ENCODE peak calls at places on chromosomes 1 and 21, in six cellular contexts. One of them, this sample, is unnamed.

GRCh38 chr1:221979461-221980032 is 237.7 kb upstream of the DUSP10 start:
- DNase-seq in RWPE1: peak
- DNase-seq in colonic mucosa: no peak
- DNase-seq in AG20443: no peak
- DNase-seq in activated effector memory CD4-positive, alpha-beta T cell treated with Interleukin-2 at 50 U/mL for 16 hours: no peak
- DNase-seq in dermis blood vessel endothelial cell: no peak
- DNase-seq in this sample: peak

GRCh38 chr1:200805719-200806118 is 67.0 kb downstream of the CAMSAP2 start:
- DNase-seq in dermis blood vessel endothelial cell: no peak
- DNase-seq in colonic mucosa: no peak
- DNase-seq in RWPE1: no peak
- DNase-seq in activated effector memory CD4-positive, alpha-beta T cell treated with Interleukin-2 at 50 U/mL for 16 hours: no peak
- DNase-seq in AG20443: no peak
- DNase-seq in this sample: no peak

GRCh38 chr21:16942703-16943102 is 570.1 kb upstream of the CXADR start:
- DNase-seq in AG20443: no peak
- DNase-seq in colonic mucosa: no peak
- DNase-seq in dermis blood vessel endothelial cell: no peak
- DNase-seq in activated effector memory CD4-positive, alpha-beta T cell treated with Interleukin-2 at 50 U/mL for 16 hours: no peak
- DNase-seq in RWPE1: no peak
- DNase-seq in this sample: peak

GRCh38 chr1:208129057-208129456 is 115.1 kb downstream of the PLXNA2 start:
- DNase-seq in RWPE1: no peak
- DNase-seq in dermis blood vessel endothelial cell: no peak
- DNase-seq in colonic mucosa: no peak
- DNase-seq in AG20443: no peak
- DNase-seq in activated effector memory CD4-positive, alpha-beta T cell treated with Interleukin-2 at 50 U/mL for 16 hours: no peak
- DNase-seq in this sample: no peak

GRCh38 chr1:236084386-236084730 is 19.5 kb upstream of the NID1 start:
- DNase-seq in dermis blood vessel endothelial cell: no peak
- DNase-seq in colonic mucosa: no peak
- DNase-seq in activated effector memory CD4-positive, alpha-beta T cell treated with Interleukin-2 at 50 U/mL for 16 hours: no peak
- DNase-seq in RWPE1: no peak
- DNase-seq in AG20443: no peak
- DNase-seq in this sample: no peak

GRCh38 chr1:33274446-33274845 is 18.2 kb downstream of the ZNF362 start:
- DNase-seq in dermis blood vessel endothelial cell: no peak
- DNase-seq in colonic mucosa: no peak
- DNase-seq in AG20443: no peak
- DNase-seq in RWPE1: no peak
- DNase-seq in activated effector memory CD4-positive, alpha-beta T cell treated with Interleukin-2 at 50 U/mL for 16 hours: no peak
- DNase-seq in this sample: no peak

GRCh38 chr1:15974855-15975254 is 1.0 kb downstream of the ZBTB17 start:
- DNase-seq in RWPE1: no peak
- DNase-seq in colonic mucosa: no peak
- DNase-seq in activated effector memory CD4-positive, alpha-beta T cell treated with Interleukin-2 at 50 U/mL for 16 hours: no peak
- DNase-seq in dermis blood vessel endothelial cell: no peak
- DNase-seq in AG20443: no peak
- DNase-seq in this sample: no peak

GRCh38 chr21:42570841-42571387 is 57.3 kb downstream of the SLC37A1 start:
- DNase-seq in AG20443: no peak
- DNase-seq in dermis blood vessel endothelial cell: peak
- DNase-seq in activated effector memory CD4-positive, alpha-beta T cell treated with Interleukin-2 at 50 U/mL for 16 hours: no peak
- DNase-seq in RWPE1: no peak
- DNase-seq in colonic mucosa: peak
- DNase-seq in this sample: no peak

GRCh38 chr1:32269744-32270143 is 18.7 kb downstream of the LCK start:
- DNase-seq in dermis blood vessel endothelial cell: no peak
- DNase-seq in activated effector memory CD4-positive, alpha-beta T cell treated with Interleukin-2 at 50 U/mL for 16 hours: no peak
- DNase-seq in RWPE1: no peak
- DNase-seq in AG20443: no peak
- DNase-seq in colonic mucosa: no peak
- DNase-seq in this sample: no peak

GRCh38 chr1:99230695-99231094 is 33.6 kb upstream of the PLPPR4 start:
- DNase-seq in dermis blood vessel endothelial cell: no peak
- DNase-seq in activated effector memory CD4-positive, alpha-beta T cell treated with Interleukin-2 at 50 U/mL for 16 hours: no peak
- DNase-seq in colonic mucosa: no peak
- DNase-seq in AG20443: no peak
- DNase-seq in RWPE1: no peak
- DNase-seq in this sample: no peak

GRCh38 chr1:67257173-67257535 is 50.5 kb upstream of the IL12RB2 start:
- DNase-seq in colonic mucosa: no peak
- DNase-seq in activated effector memory CD4-positive, alpha-beta T cell treated with Interleukin-2 at 50 U/mL for 16 hours: no peak
- DNase-seq in dermis blood vessel endothelial cell: no peak
- DNase-seq in RWPE1: no peak
- DNase-seq in AG20443: no peak
- DNase-seq in this sample: no peak

This sample was measured in DMS53.